ENCODE peak calls at places on chromosome 13, in five cellular contexts. F, T, E, C and K are unnamed samples.
A peak's percentile ranks its signal among the peaks of the same experiment; 100 is the strongest.

GRCh38 chr13:85525411-85525810 is 273.8 kb downstream of the SLITRK6 start:
- DNase-seq in C (no peak), T (no peak), F (no peak), E (no peak), K (no peak)

GRCh38 chr13:45456196-45456972 is 8.4 kb upstream of the COG3 start:
- DNase-seq in E (peak; percentile 69), T (no peak), C (no peak), F (no peak), K (no peak)

GRCh38 chr13:105678072-105678471 is 857.4 kb downstream of the EFNB2 start:
- DNase-seq in F (no peak), E (no peak), T (no peak), C (no peak), K (no peak)

GRCh38 chr13:46961719-46962118 is 64.9 kb upstream of the HTR2A start:
- DNase-seq in F (no peak), C (no peak), T (no peak), E (peak; percentile 89), K (no peak)

GRCh38 chr13:96822900-96823299 is 171.4 kb downstream of the OXGR1 start:
- DNase-seq in C (peak; percentile 65), E (no peak), F (no peak), T (no peak), K (peak; percentile 66)

GRCh38 chr13:70237131-70237530 is 128.9 kb upstream of the KLHL1 start:
- DNase-seq in F (no peak), C (no peak), E (no peak), T (no peak), K (no peak)

GRCh38 chr13:49124693-49125304 is 95.3 kb upstream of the MLNR start:
- DNase-seq in F (no peak), C (no peak), E (no peak), T (no peak), K (no peak)

GRCh38 chr13:73754727-73755292 is 379.4 kb downstream of the KLF12 start:
- DNase-seq in T (no peak), E (peak; percentile 70), C (no peak), F (no peak), K (peak; percentile 20)

GRCh38 chr13:19058566-19058965 is 123.1 kb downstream of the TUBA3C start:
- DNase-seq in E (no peak), C (no peak), T (no peak), F (no peak), K (no peak)

GRCh38 chr13:24263652-24264051 is 45.7 kb upstream of the C1QTNF9 start:
- DNase-seq in C (no peak), E (peak; percentile 88), T (no peak), F (no peak), K (no peak)

GRCh38 chr13:62598708-62599107 is 1183.1 kb upstream of the PCDH20 start:
- DNase-seq in F (no peak), C (no peak), E (no peak), T (no peak), K (no peak)

GRCh38 chr13:93614776-93615175 is 388.2 kb downstream of the GPC6 start:
- DNase-seq in C (no peak), T (no peak), F (no peak), E (peak; percentile 48), K (no peak)

GRCh38 chr13:84574851-84575250 is 692.6 kb upstream of the SLITRK1 start:
- DNase-seq in F (no peak), C (no peak), E (peak; percentile 16), T (no peak), K (no peak)

GRCh38 chr13:27151798-27152599 is 19.6 kb downstream of the USP12 start:
- DNase-seq in T (no peak), F (no peak), E (peak; percentile 29), C (no peak), K (no peak)

GRCh38 chr13:44976196-44976595 is 13.1 kb downstream of the NUFIP1 start:
- DNase-seq in E (no peak), T (no peak), C (no peak), F (no peak), K (no peak)

GRCh38 chr13:40164137-40164536 is 502.3 kb downstream of the FOXO1 start:
- DNase-seq in E (no peak), T (no peak), C (no peak), F (no peak), K (no peak)

GRCh38 chr13:34321986-34322385 is 504.0 kb downstream of the RFC3 start:
- DNase-seq in C (no peak), T (no peak), F (no peak), E (no peak), K (no peak)

GRCh38 chr13:98377635-98378378 is 199.1 kb downstream of the STK24 start:
- DNase-seq in T (no peak), E (no peak), C (no peak), F (no peak), K (no peak)

GRCh38 chr13:47135800-47136658 is 239.2 kb upstream of the HTR2A start:
- DNase-seq in E (no peak), C (no peak), F (no peak), T (no peak), K (no peak)

GRCh38 chr13:105663182-105663581 is 872.3 kb downstream of the EFNB2 start:
- DNase-seq in T (no peak), F (no peak), E (no peak), C (no peak), K (no peak)

GRCh38 chr13:95485518-95486144 is 66.9 kb upstream of the CLDN10 start:
- DNase-seq in C (no peak), E (no peak), F (no peak), T (no peak), K (no peak)

GRCh38 chr13:73914119-73914518 is 220.1 kb downstream of the KLF12 start:
- DNase-seq in T (no peak), F (no peak), E (no peak), C (no peak), K (no peak)

GRCh38 chr13:43786766-43787517 is at the start of gene ENOX1:
- DNase-seq in T (peak; percentile 78), F (peak; percentile 80), E (peak; percentile 74), C (peak; percentile 65), K (peak; percentile 68)

GRCh38 chr13:43787518-43787891 is 733 bp upstream of the ENOX1 start:
- DNase-seq in E (no peak), F (no peak), C (no peak), T (no peak), K (no peak)

GRCh38 chr13:43786472-43786765 is 353 bp downstream of the ENOX1 start:
- DNase-seq in T (no peak), E (no peak), F (peak; percentile 53), C (no peak), K (no peak)

GRCh38 chr13:43785681-43786471 is 896 bp downstream of the ENOX1 start:
- DNase-seq in T (peak; percentile 87), E (peak; percentile 63), C (peak; percentile 73), F (peak; percentile 91), K (peak; percentile 68)

DNA sequence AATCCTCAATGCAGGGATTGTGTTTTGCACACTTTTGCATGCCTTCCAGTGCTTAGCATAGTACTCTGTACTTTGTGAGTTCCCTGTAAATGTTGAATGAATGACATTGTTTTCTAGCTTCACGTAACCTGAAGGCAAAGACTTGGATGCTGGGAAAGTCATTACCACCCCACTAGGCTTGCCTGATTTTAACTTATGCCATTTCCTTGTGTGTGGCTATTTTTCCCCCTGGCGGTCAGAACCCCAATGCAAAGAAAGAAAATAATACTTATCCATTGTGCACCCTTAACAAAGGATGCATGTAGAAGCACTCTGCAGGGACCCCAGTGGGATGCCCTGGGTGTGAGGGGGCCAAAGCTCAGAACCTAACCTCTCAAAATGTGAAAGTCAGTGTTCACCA is 1.2 kb upstream of the ENOX1 start:
- DNase-seq in E (peak; percentile 52), T (no peak), C (no peak), F (no peak), K (peak; percentile 28)
- H3K27ac ChIP-seq in E (no peak overlapping the region), T (no peak overlapping the region), C (no peak overlapping the region), F (no peak overlapping the region), K (no peak overlapping the region)

GRCh38 chr13:107233541-107233940 is 665.6 kb upstream of the ARGLU1 start:
- DNase-seq in E (no peak), F (no peak), T (no peak), C (no peak), K (no peak)
- H3K27ac ChIP-seq in E (no peak overlapping the region), F (no peak overlapping the region), T (no peak overlapping the region), C (no peak overlapping the region), K (no peak overlapping the region)

DNA sequence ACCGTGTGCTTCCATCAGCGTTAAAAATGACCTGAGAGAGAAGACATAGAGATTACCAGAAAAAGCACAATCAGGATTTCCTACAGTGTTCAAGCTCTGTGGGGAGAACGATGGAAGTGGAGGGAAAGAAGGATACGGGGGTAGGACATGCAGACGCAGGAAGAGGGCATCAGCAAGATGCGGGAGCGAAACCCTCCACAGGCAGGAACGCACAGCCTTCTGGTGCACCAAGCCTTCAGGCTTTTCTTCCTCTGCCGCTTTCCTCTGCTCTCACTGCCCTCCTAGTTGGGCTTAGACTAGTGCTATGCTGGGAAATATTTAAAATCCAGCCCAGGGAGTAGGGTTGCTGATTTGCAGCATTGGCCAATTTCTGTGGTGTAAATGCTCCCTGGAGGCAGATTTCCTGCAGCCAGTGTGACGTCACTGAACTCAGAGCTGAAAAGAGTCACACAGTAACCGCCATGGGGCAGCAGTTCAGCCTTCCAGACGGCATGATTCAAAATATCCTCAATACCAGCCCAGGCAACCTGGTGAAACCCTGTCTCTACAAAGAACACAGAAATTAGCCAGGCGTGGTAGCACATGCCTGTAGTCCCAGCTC is 205.1 kb upstream of the SOX1 start:
- DNase-seq in T (no peak), E (no peak), F (no peak), C (no peak), K (no peak)
- H3K27ac ChIP-seq in T (no peak overlapping the region), E (no peak overlapping the region), F (no peak overlapping the region), C (no peak overlapping the region), K (no peak overlapping the region)

GRCh38 chr13:109568273-109568900 is 218.0 kb downstream of the IRS2 start:
- DNase-seq in F (no peak), T (no peak), C (no peak), E (no peak), K (no peak)
- H3K27ac ChIP-seq in F (no peak overlapping the region), T (no peak overlapping the region), C (no peak overlapping the region), E (no peak overlapping the region), K (no peak overlapping the region)

DNA sequence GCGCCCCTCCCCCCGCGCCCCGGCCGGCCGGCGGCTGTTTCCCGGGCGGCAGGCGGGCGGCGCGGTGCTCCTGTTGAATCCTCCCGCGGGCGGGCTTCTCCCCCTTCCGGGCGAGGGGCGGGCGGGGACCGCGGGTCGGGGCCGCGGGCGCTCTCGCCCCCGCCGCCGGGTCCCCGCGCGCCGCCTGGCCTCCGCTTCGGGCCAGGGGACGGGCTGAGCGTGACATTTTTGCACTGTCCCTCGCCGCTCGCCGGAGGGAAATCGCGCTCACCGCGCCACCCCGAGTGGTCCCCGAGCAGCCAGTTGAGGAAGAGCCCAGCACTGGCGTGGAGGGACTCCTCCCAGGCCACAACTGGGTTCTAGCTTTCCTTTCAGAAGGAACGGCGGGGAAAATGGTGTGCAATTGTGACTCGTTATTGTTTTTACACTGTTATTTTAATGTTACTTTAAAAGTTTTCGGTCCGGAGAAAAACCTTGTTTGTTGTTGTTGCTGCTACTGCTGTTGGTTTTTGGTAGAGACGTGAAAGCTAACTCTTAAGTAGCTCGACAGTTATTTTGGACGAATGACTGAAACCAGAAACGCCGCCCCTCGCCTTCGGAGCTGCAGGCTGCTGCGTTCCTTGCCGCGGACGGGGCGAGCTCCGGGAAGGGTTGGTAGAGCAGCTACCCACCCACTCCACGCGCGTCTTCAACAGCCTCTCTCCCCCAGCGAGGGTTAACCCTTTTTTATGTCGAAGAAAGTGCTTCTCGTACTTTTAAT is 942 bp downstream of the PDS5B start:
- DNase-seq in E (peak; percentile 62), T (peak; percentile 76), C (peak; percentile 47), F (peak; percentile 87), K (peak; percentile 74)
- H3K27ac ChIP-seq in E (peak overlapping the region; percentile 86), T (peak overlapping the region; percentile 92), C (peak overlapping the region; percentile 34), F (peak overlapping the region; percentile 94), K (peak overlapping the region; percentile 93)